ENCODE peak calls at places on chromosome 1, in eight cellular contexts. One of them, this sample, is unnamed.

GRCh38 chr1:12593621-12594066 is 24.4 kb downstream of the DHRS3 start:
- DNase-seq in amniotic stem cell: no peak
- DNase-seq in PC-9: no peak
- DNase-seq in G401: no peak
- DNase-seq in nucleus accumbens: no peak
- DNase-seq in pancreas: no peak
- DNase-seq in substantia nigra: no peak
- DNase-seq in NCI-H1417: no peak
- DNase-seq in this sample: no peak

GRCh38 chr1:59007429-59007819 is 223.6 kb upstream of the JUN start:
- DNase-seq in amniotic stem cell: no peak
- DNase-seq in PC-9: no peak
- DNase-seq in G401: no peak
- DNase-seq in nucleus accumbens: no peak
- DNase-seq in pancreas: no peak
- DNase-seq in substantia nigra: no peak
- DNase-seq in NCI-H1417: no peak
- DNase-seq in this sample: no peak

GRCh38 chr1:77473690-77474089 is 191.9 kb downstream of the AK5 start:
- DNase-seq in amniotic stem cell: peak; percentile 80
- DNase-seq in PC-9: peak; percentile 59
- DNase-seq in G401: no peak
- DNase-seq in nucleus accumbens: no peak
- DNase-seq in pancreas: no peak
- DNase-seq in substantia nigra: no peak
- DNase-seq in NCI-H1417: no peak
- DNase-seq in this sample: no peak

GRCh38 chr1:31715097-31715872 is 11.5 kb upstream of the COL16A1 start:
- DNase-seq in amniotic stem cell: peak; percentile 63
- DNase-seq in PC-9: peak; percentile 90
- DNase-seq in G401: peak; percentile 98
- DNase-seq in nucleus accumbens: peak; percentile 52
- DNase-seq in pancreas: peak; percentile 65
- DNase-seq in substantia nigra: peak; percentile 71
- DNase-seq in NCI-H1417: peak; percentile 87
- DNase-seq in this sample: no peak

GRCh38 chr1:117664314-117664713 is 58.5 kb downstream of the TENT5C start:
- DNase-seq in amniotic stem cell: no peak
- DNase-seq in PC-9: no peak
- DNase-seq in G401: no peak
- DNase-seq in nucleus accumbens: no peak
- DNase-seq in pancreas: no peak
- DNase-seq in substantia nigra: no peak
- DNase-seq in NCI-H1417: no peak
- DNase-seq in this sample: no peak

GRCh38 chr1:37794372-37795339 is 1.0 kb downstream of the MANEAL start:
- DNase-seq in amniotic stem cell: no peak
- DNase-seq in PC-9: no peak
- DNase-seq in G401: peak; percentile 31
- DNase-seq in nucleus accumbens: no peak
- DNase-seq in pancreas: no peak
- DNase-seq in substantia nigra: no peak
- DNase-seq in NCI-H1417: peak; percentile 61
- DNase-seq in this sample: peak; percentile 7

GRCh38 chr1:207910678-207911354 is at the start of gene CD34:
- DNase-seq in amniotic stem cell: no peak
- DNase-seq in PC-9: no peak
- DNase-seq in G401: no peak
- DNase-seq in nucleus accumbens: no peak
- DNase-seq in pancreas: no peak
- DNase-seq in substantia nigra: no peak
- DNase-seq in NCI-H1417: peak; percentile 77
- DNase-seq in this sample: peak; percentile 28

GRCh38 chr1:50603274-50604271 is 180.3 kb upstream of the DMRTA2 start:
- DNase-seq in amniotic stem cell: no peak
- DNase-seq in PC-9: no peak
- DNase-seq in G401: peak; percentile 24
- DNase-seq in nucleus accumbens: no peak
- DNase-seq in pancreas: no peak
- DNase-seq in substantia nigra: no peak
- DNase-seq in NCI-H1417: peak; percentile 84
- DNase-seq in this sample: no peak

GRCh38 chr1:167430134-167430848 is 88.0 kb downstream of the CD247 start:
- DNase-seq in amniotic stem cell: no peak
- DNase-seq in PC-9: no peak
- DNase-seq in G401: peak; percentile 67
- DNase-seq in nucleus accumbens: no peak
- DNase-seq in pancreas: no peak
- DNase-seq in substantia nigra: no peak
- DNase-seq in NCI-H1417: no peak
- DNase-seq in this sample: no peak

GRCh38 chr1:153882296-153882912 is 40.4 kb downstream of the GATAD2B start:
- DNase-seq in amniotic stem cell: no peak
- DNase-seq in PC-9: no peak
- DNase-seq in G401: no peak
- DNase-seq in nucleus accumbens: no peak
- DNase-seq in pancreas: no peak
- DNase-seq in substantia nigra: no peak
- DNase-seq in NCI-H1417: peak; percentile 54
- DNase-seq in this sample: no peak

GRCh38 chr1:244349103-244349531 is 102.6 kb downstream of the ADSS2 start:
- DNase-seq in amniotic stem cell: peak; percentile 81
- DNase-seq in PC-9: no peak
- DNase-seq in G401: no peak
- DNase-seq in nucleus accumbens: no peak
- DNase-seq in pancreas: no peak
- DNase-seq in substantia nigra: no peak
- DNase-seq in NCI-H1417: no peak
- DNase-seq in this sample: no peak

GRCh38 chr1:226403522-226404034 is 4.3 kb downstream of the PARP1 start:
- DNase-seq in amniotic stem cell: no peak
- DNase-seq in PC-9: no peak
- DNase-seq in G401: peak; percentile 34
- DNase-seq in nucleus accumbens: no peak
- DNase-seq in pancreas: no peak
- DNase-seq in substantia nigra: no peak
- DNase-seq in NCI-H1417: no peak
- DNase-seq in this sample: peak; percentile 4

GRCh38 chr1:113166473-113166872 is 93.5 kb downstream of the LRIG2 start:
- DNase-seq in amniotic stem cell: no peak
- DNase-seq in PC-9: no peak
- DNase-seq in G401: no peak
- DNase-seq in nucleus accumbens: no peak
- DNase-seq in pancreas: peak; percentile 9
- DNase-seq in substantia nigra: no peak
- DNase-seq in NCI-H1417: peak; percentile 8
- DNase-seq in this sample: no peak

GRCh38 chr1:46102769-46103476 is 29.5 kb downstream of the PIK3R3 start:
- DNase-seq in amniotic stem cell: no peak
- DNase-seq in PC-9: peak; percentile 62
- DNase-seq in G401: no peak
- DNase-seq in nucleus accumbens: no peak
- DNase-seq in pancreas: no peak
- DNase-seq in substantia nigra: no peak
- DNase-seq in NCI-H1417: no peak
- DNase-seq in this sample: no peak

GRCh38 chr1:29548091-29548490 is 311.8 kb downstream of the PTPRU start:
- DNase-seq in amniotic stem cell: no peak
- DNase-seq in PC-9: no peak
- DNase-seq in G401: no peak
- DNase-seq in nucleus accumbens: no peak
- DNase-seq in pancreas: no peak
- DNase-seq in substantia nigra: no peak
- DNase-seq in NCI-H1417: no peak
- DNase-seq in this sample: no peak

GRCh38 chr1:39394598-39394997 is 96.8 kb upstream of the BMP8A start:
- DNase-seq in amniotic stem cell: no peak
- DNase-seq in PC-9: peak; percentile 94
- DNase-seq in G401: no peak
- DNase-seq in nucleus accumbens: no peak
- DNase-seq in pancreas: peak; percentile 55
- DNase-seq in substantia nigra: no peak
- DNase-seq in NCI-H1417: peak; percentile 28
- DNase-seq in this sample: no peak

GRCh38 chr1:112995890-112996289 is 39.9 kb upstream of the SLC16A1 start:
- DNase-seq in amniotic stem cell: no peak
- DNase-seq in PC-9: no peak
- DNase-seq in G401: no peak
- DNase-seq in nucleus accumbens: no peak
- DNase-seq in pancreas: no peak
- DNase-seq in substantia nigra: no peak
- DNase-seq in NCI-H1417: no peak
- DNase-seq in this sample: no peak

GRCh38 chr1:45793942-45794604 is 9.3 kb upstream of the MAST2 start:
- DNase-seq in amniotic stem cell: no peak
- DNase-seq in PC-9: no peak
- DNase-seq in G401: no peak
- DNase-seq in nucleus accumbens: no peak
- DNase-seq in pancreas: no peak
- DNase-seq in substantia nigra: no peak
- DNase-seq in NCI-H1417: no peak
- DNase-seq in this sample: no peak

GRCh38 chr1:12485231-12486172 is 132.5 kb downstream of the DHRS3 start:
- DNase-seq in amniotic stem cell: no peak
- DNase-seq in PC-9: peak; percentile 79
- DNase-seq in G401: no peak
- DNase-seq in nucleus accumbens: no peak
- DNase-seq in pancreas: no peak
- DNase-seq in substantia nigra: no peak
- DNase-seq in NCI-H1417: no peak
- DNase-seq in this sample: no peak

GRCh38 chr1:75879985-75880384 is 52.2 kb downstream of the ASB17 start:
- DNase-seq in amniotic stem cell: no peak
- DNase-seq in PC-9: no peak
- DNase-seq in G401: no peak
- DNase-seq in nucleus accumbens: no peak
- DNase-seq in pancreas: no peak
- DNase-seq in substantia nigra: no peak
- DNase-seq in NCI-H1417: no peak
- DNase-seq in this sample: no peak

GRCh38 chr1:16163882-16164820 is 8.3 kb upstream of the EPHA2 start:
- DNase-seq in amniotic stem cell: peak; percentile 94
- DNase-seq in PC-9: peak; percentile 89
- DNase-seq in G401: no peak
- DNase-seq in nucleus accumbens: no peak
- DNase-seq in pancreas: no peak
- DNase-seq in substantia nigra: no peak
- DNase-seq in NCI-H1417: peak; percentile 97
- DNase-seq in this sample: peak; percentile 87

GRCh38 chr1:156898151-156898550 is 4.6 kb downstream of the PEAR1 start:
- DNase-seq in amniotic stem cell: no peak
- DNase-seq in PC-9: no peak
- DNase-seq in G401: no peak
- DNase-seq in nucleus accumbens: no peak
- DNase-seq in pancreas: no peak
- DNase-seq in substantia nigra: no peak
- DNase-seq in NCI-H1417: no peak
- DNase-seq in this sample: no peak

GRCh38 chr1:247357781-247358211 is 26.1 kb upstream of the ZNF496 start:
- DNase-seq in amniotic stem cell: no peak
- DNase-seq in PC-9: no peak
- DNase-seq in G401: no peak
- DNase-seq in nucleus accumbens: no peak
- DNase-seq in pancreas: no peak
- DNase-seq in substantia nigra: no peak
- DNase-seq in NCI-H1417: no peak
- DNase-seq in this sample: no peak

GRCh38 chr1:30754684-30755171 is 2.8 kb downstream of the LAPTM5 start:
- DNase-seq in amniotic stem cell: no peak
- DNase-seq in PC-9: no peak
- DNase-seq in G401: no peak
- DNase-seq in nucleus accumbens: no peak
- DNase-seq in pancreas: no peak
- DNase-seq in substantia nigra: no peak
- DNase-seq in NCI-H1417: no peak
- DNase-seq in this sample: no peak

GRCh38 chr1:18923721-18924610 is 21.6 kb upstream of the ALDH4A1 start:
- DNase-seq in amniotic stem cell: no peak
- DNase-seq in PC-9: no peak
- DNase-seq in G401: peak; percentile 71
- DNase-seq in nucleus accumbens: no peak
- DNase-seq in pancreas: no peak
- DNase-seq in substantia nigra: no peak
- DNase-seq in NCI-H1417: peak; percentile 19
- DNase-seq in this sample: no peak

GRCh38 chr1:58841455-58841854 is 57.6 kb upstream of the JUN start:
- DNase-seq in amniotic stem cell: no peak
- DNase-seq in PC-9: no peak
- DNase-seq in G401: no peak
- DNase-seq in nucleus accumbens: no peak
- DNase-seq in pancreas: no peak
- DNase-seq in substantia nigra: no peak
- DNase-seq in NCI-H1417: no peak
- DNase-seq in this sample: no peak

GRCh38 chr1:64743954-64744491 is 852 bp upstream of the RAVER2 start:
- DNase-seq in amniotic stem cell: no peak
- DNase-seq in PC-9: no peak
- DNase-seq in G401: peak; percentile 73
- DNase-seq in nucleus accumbens: no peak
- DNase-seq in pancreas: no peak
- DNase-seq in substantia nigra: no peak
- DNase-seq in NCI-H1417: no peak
- DNase-seq in this sample: peak; percentile 7